ENCODE peak calls at places on chromosome 18, in seven cellular contexts. D, V, O, I, Q, S and C are unnamed samples.

GRCh38 chr18:44229693-44230108 is 451.0 kb upstream of the SETBP1 start:
- DNase-seq in S (peak; percentile 5), O (no peak), Q (no peak), I (no peak), V (no peak), D (no peak), C (peak; percentile 75)

GRCh38 chr18:61466736-61467135 is 133.5 kb downstream of the CDH20 start:
- DNase-seq in D (no peak), Q (no peak), S (no peak), O (no peak), I (no peak), V (no peak), C (no peak)

GRCh38 chr18:31102020-31102684 is at the start of gene DSC2:
- DNase-seq in O (peak; percentile 90), D (peak; percentile 55), Q (peak; percentile 86), S (peak; percentile 81), I (no peak), V (peak; percentile 39), C (peak; percentile 72)

GRCh38 chr18:48687694-48688042 is 148.8 kb downstream of the CTIF start:
- DNase-seq in Q (no peak), D (no peak), V (no peak), O (no peak), I (no peak), S (no peak), C (no peak)

GRCh38 chr18:62555135-62555534 is 32.3 kb downstream of the ZCCHC2 start:
- DNase-seq in O (no peak), V (peak; percentile 21), Q (no peak), I (no peak), D (no peak), S (no peak), C (no peak)

GRCh38 chr18:40868110-40868858 is 1086.8 kb upstream of the PIK3C3 start:
- DNase-seq in V (no peak), Q (no peak), D (peak; percentile 15), O (no peak), S (no peak), I (no peak), C (no peak)

GRCh38 chr18:68847219-68847860 is 49.5 kb downstream of the CCDC102B start:
- DNase-seq in Q (no peak), D (no peak), O (no peak), I (no peak), V (no peak), S (peak; percentile 13), C (no peak)

GRCh38 chr18:77114564-77115391 is 17.8 kb downstream of the MBP start:
- DNase-seq in V (no peak), Q (peak; percentile 95), I (no peak), S (no peak), O (peak; percentile 74), D (peak; percentile 41), C (peak; percentile 88)

GRCh38 chr18:48861181-48861715 is 89.5 kb downstream of the SMAD7 start:
- DNase-seq in O (peak; percentile 76), V (no peak), Q (peak; percentile 61), S (no peak), D (no peak), I (no peak), C (no peak)

GRCh38 chr18:72986103-72986502 is 118.3 kb upstream of the NETO1 start:
- DNase-seq in I (no peak), O (no peak), V (no peak), Q (no peak), D (no peak), S (no peak), C (no peak)

GRCh38 chr18:62131305-62131909 is 55.4 kb downstream of the PIGN start:
- DNase-seq in Q (no peak), O (peak; percentile 81), I (peak; percentile 48), S (peak; percentile 75), D (peak; percentile 20), V (peak; percentile 63), C (no peak)

GRCh38 chr18:35672897-35673296 is 91.4 kb downstream of the GALNT1 start:
- DNase-seq in Q (no peak), D (no peak), S (no peak), I (no peak), O (no peak), V (no peak), C (no peak)

GRCh38 chr18:67694787-67695186 is 178.3 kb upstream of the DSEL start:
- DNase-seq in Q (no peak), I (no peak), V (no peak), O (no peak), S (no peak), D (no peak), C (no peak)

GRCh38 chr18:9428301-9428706 is 47.0 kb upstream of the RALBP1 start:
- DNase-seq in S (no peak), V (no peak), D (no peak), O (no peak), Q (no peak), I (no peak), C (no peak)

GRCh38 chr18:11520536-11520935 is 88.9 kb upstream of the SLC35G4 start:
- DNase-seq in V (no peak), Q (no peak), O (no peak), D (no peak), S (no peak), I (no peak), C (no peak)

GRCh38 chr18:39561136-39561535 is 1995.5 kb upstream of the CELF4 start:
- DNase-seq in S (no peak), Q (no peak), O (no peak), D (no peak), I (no peak), V (no peak), C (no peak)

GRCh38 chr18:55585586-55586521 is 2.1 kb downstream of the TCF4 start:
- DNase-seq in D (no peak), I (no peak), S (no peak), Q (no peak), O (peak; percentile 66), V (no peak), C (no peak)

GRCh38 chr18:78713726-78714125 is 265.9 kb upstream of the SALL3 start:
- DNase-seq in V (no peak), D (no peak), S (no peak), Q (peak; percentile 69), O (no peak), I (no peak), C (no peak)

GRCh38 chr18:55073116-55073515 is 113.9 kb upstream of the CCDC68 start:
- DNase-seq in O (no peak), Q (no peak), V (no peak), I (no peak), S (no peak), D (no peak), C (no peak)

GRCh38 chr18:42734520-42734919 is 381.0 kb downstream of the RIT2 start:
- DNase-seq in I (no peak), V (no peak), O (no peak), D (no peak), S (no peak), Q (no peak), C (no peak)

GRCh38 chr18:42736074-42736473 is 379.4 kb downstream of the RIT2 start:
- DNase-seq in D (no peak), O (no peak), V (no peak), Q (no peak), I (no peak), S (no peak), C (no peak)

GRCh38 chr18:42730272-42730671 is 385.2 kb downstream of the RIT2 start:
- DNase-seq in Q (no peak), D (no peak), V (no peak), S (no peak), I (no peak), O (no peak), C (no peak)
- TF ChIP-seq CTCF in Q (no peak), D (no peak), V (no peak), S (no peak), I (no peak), O (peak; percentile 78), C (no peak)

GRCh38 chr18:56627991-56628390 is 10.4 kb downstream of the TXNL1 start:
- DNase-seq in I (no peak), V (no peak), D (no peak), Q (no peak), S (no peak), O (no peak), C (no peak)

GRCh38 chr18:56635007-56635406 is 3.4 kb downstream of the TXNL1 start:
- DNase-seq in O (no peak), I (no peak), S (no peak), Q (no peak), V (no peak), D (no peak), C (no peak)

GRCh38 chr18:56637897-56638231 is 528 bp downstream of the TXNL1 start:
- DNase-seq in D (peak; percentile 31), O (peak; percentile 59), S (peak; percentile 20), I (no peak), Q (no peak), V (peak; percentile 12), C (no peak)

DNA sequence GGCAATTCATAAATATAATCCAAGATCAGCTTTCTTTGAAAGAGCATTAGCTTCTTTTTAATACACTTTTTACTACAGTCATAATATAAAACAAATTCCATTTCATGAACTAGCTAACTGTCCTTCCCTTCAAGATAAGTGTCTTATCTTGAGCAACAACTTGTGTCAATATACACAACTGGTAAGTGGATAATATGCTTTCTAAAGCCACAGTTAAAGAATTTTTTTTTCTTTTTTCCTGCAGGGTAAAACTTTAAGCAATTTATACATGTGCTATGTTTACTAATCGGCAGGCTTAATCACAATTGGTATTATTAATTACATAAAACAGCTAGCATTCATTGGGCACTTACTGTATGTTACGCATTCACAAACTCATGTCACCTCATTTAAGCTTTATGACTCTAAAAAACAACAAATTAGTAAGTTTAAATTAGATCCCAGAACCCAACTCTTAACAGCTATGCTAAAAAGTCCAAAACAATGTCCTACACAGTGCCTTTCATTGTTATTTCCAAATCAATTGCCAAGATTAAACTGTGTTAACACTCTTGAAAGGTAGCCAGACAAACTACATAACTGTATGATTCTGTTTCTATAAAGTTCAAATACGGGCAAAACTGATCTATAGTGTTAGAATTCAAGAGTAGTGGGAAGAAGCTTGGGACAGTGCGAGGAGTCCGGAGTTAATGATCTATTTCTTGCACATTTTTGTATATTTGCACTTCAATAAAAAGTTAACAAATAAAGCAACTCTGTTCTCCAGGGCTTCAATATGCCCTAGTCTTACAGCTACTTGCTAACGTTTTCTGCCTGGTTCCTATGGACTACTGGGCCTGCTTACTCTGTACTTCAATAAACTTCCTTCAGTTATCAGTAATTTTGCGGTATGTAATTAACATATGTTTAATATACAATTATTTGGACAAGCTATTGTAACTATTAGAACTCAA is 6.0 kb downstream of the TXNL1 start:
- DNase-seq in I (no peak), O (no peak), Q (no peak), V (no peak), S (no peak), D (no peak), C (no peak)
- H3K27ac ChIP-seq in I (no peak overlapping the region), O (no peak overlapping the region), Q (no peak overlapping the region), V (peak overlapping the region; percentile 36), S (no peak overlapping the region), D (no peak overlapping the region), C (no peak overlapping the region)

DNA sequence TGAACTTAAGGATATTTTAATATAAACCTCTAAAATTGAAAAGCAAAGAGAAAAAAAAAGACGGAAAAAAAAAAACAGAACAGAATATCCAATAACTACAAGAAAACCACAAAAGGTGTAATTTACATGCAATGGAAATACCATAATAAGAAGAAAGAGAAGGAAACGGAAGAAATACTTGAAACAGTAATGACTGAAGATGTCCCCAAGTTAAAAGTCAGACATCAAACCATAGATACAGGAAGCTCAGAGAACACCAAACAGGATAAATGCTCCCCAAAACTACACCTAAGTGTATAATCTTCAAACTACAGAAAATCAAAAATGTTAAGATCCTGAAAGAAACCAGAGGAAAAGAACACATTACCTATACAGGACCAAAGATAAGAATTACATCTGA is 39.2 kb downstream of the FBXO15 start:
- DNase-seq in Q (no peak), I (no peak), S (no peak), V (no peak), D (no peak), O (no peak), C (no peak)
- TF ChIP-seq CTCF in Q (no peak), I (no peak), S (no peak), V (no peak), D (no peak), O (no peak), C (no peak)

GRCh38 chr18:23263551-23264235 is 128.4 kb downstream of the CABLES1 start:
- DNase-seq in V (no peak), O (no peak), Q (no peak), I (no peak), D (no peak), S (no peak), C (no peak)
- H3K27ac ChIP-seq in V (no peak overlapping the region), O (no peak overlapping the region), Q (no peak overlapping the region), I (no peak overlapping the region), D (no peak overlapping the region), S (no peak overlapping the region), C (no peak overlapping the region)